ENCODE peak calls at places on chromosomes 11 and 22, in seven cellular contexts. N is dermis microvascular lymphatic vessel endothelial cell; C is activated CD8-positive, alpha-beta T cell treated with anti-CD3 and anti-CD28 coated beads for 36 hours; J is GM10248; R is GM12891; D is stimulated activated CD4-positive, alpha-beta T cell treated with anti-CD3 and anti-CD28 coated beads, Interleukin-12 subunit alpha, Interleukin-12 subunit beta, amount 100 ng/mL, for 48 hours; T is Peyer's patch. P is an unnamed sample.

GRCh38 chr11:2542406-2542805 is 97.6 kb downstream of the KCNQ1 start:
- DNase-seq in T (peak), D (no peak), J (no peak), C (no peak), R (no peak), N (no peak), P (no peak)

GRCh38 chr11:19868281-19868821 is 155.7 kb downstream of the NAV2 start:
- DNase-seq in N (peak), T (no peak), C (no peak), D (no peak), J (no peak), R (no peak), P (peak)

GRCh38 chr11:71251159-71251721 is 1.1 kb downstream of the SHANK2 start:
- DNase-seq in N (no peak), J (no peak), T (no peak), R (no peak), D (no peak), C (no peak), P (no peak)

GRCh38 chr11:113114452-113115027 is 153.3 kb downstream of the NCAM1 start:
- DNase-seq in T (no peak), C (peak), J (no peak), N (no peak), R (no peak), D (no peak), P (peak)

GRCh38 chr11:15157738-15158137 is 43.0 kb downstream of the INSC start:
- DNase-seq in T (no peak), D (no peak), N (no peak), C (no peak), J (no peak), R (no peak), P (no peak)

GRCh38 chr22:49979587-49980264 is 19.2 kb downstream of the PIM3 start:
- DNase-seq in C (peak), R (no peak), N (no peak), J (no peak), D (no peak), T (no peak), P (peak)

GRCh38 chr22:37594237-37594636 is 14.3 kb upstream of the LGALS2 start:
- DNase-seq in T (no peak), D (no peak), N (no peak), C (no peak), R (no peak), J (no peak), P (no peak)

GRCh38 chr11:71485466-71485865 is 32.5 kb downstream of the NADSYN1 start:
- DNase-seq in R (no peak), C (no peak), T (peak), N (no peak), J (no peak), D (no peak), P (no peak)

GRCh38 chr11:121841487-121842167 is 274.4 kb downstream of the BLID start:
- DNase-seq in T (no peak), N (no peak), C (no peak), R (no peak), D (no peak), J (no peak), P (no peak)

GRCh38 chr22:49968831-49969661 is 8.5 kb downstream of the PIM3 start:
- DNase-seq in T (peak), N (no peak), R (no peak), J (no peak), C (no peak), D (no peak), P (no peak)

GRCh38 chr22:32329202-32329645 is 28.4 kb upstream of the RFPL3 start:
- DNase-seq in C (no peak), D (no peak), N (no peak), T (peak), R (no peak), J (no peak), P (no peak)

GRCh38 chr11:125393331-125393730 is 102.7 kb downstream of the FEZ1 start:
- DNase-seq in N (no peak), C (no peak), T (peak), R (no peak), D (no peak), J (no peak), P (no peak)

GRCh38 chr11:73401924-73402833 is 26.0 kb downstream of the RELT start:
- DNase-seq in J (no peak), T (no peak), R (no peak), D (no peak), N (no peak), C (no peak), P (no peak)

GRCh38 chr22:29503811-29504372 is 23.9 kb downstream of the NEFH start:
- DNase-seq in N (no peak), J (no peak), D (no peak), C (no peak), R (no peak), T (no peak), P (peak)

GRCh38 chr11:8480858-8481257 is 113.2 kb downstream of the STK33 start:
- DNase-seq in R (no peak), D (no peak), T (no peak), J (no peak), N (no peak), C (no peak), P (no peak)

GRCh38 chr11:86438685-86439084 is 64.0 kb downstream of the CCDC81 start:
- DNase-seq in C (no peak), J (no peak), D (no peak), R (no peak), T (no peak), N (no peak), P (no peak)

GRCh38 chr11:104873252-104873651 is 25.0 kb downstream of the CASP12 start:
- DNase-seq in J (no peak), C (peak), D (no peak), R (no peak), T (no peak), N (no peak), P (no peak)

GRCh38 chr11:21888814-21889213 is 304.1 kb upstream of the ANO5 start:
- DNase-seq in T (no peak), J (no peak), C (no peak), D (no peak), N (no peak), R (no peak), P (peak)

GRCh38 chr11:85595285-85595884 is 31.8 kb downstream of the DLG2 start:
- DNase-seq in D (no peak), C (no peak), J (peak), R (no peak), N (peak), T (no peak), P (peak)

GRCh38 chr11:2768471-2769408 is 68.9 kb upstream of the KCNQ1OT1 start:
- DNase-seq in N (no peak), D (no peak), T (peak), R (no peak), J (no peak), C (peak), P (peak)

GRCh38 chr22:45884201-45885067 is 92.5 kb downstream of the WNT7B start:
- DNase-seq in R (no peak), C (no peak), T (peak), N (no peak), J (no peak), D (no peak), P (no peak)

GRCh38 chr11:48081151-48082010 is 101.0 kb downstream of the PTPRJ start:
- DNase-seq in N (no peak), J (no peak), T (no peak), C (peak), D (no peak), R (no peak), P (peak)

P was measured in NB4.